ENCODE peak calls at places on chromosome X, in four cellular contexts. K is GM23248, Y is MM.1S, B is neural progenitor cell. V is an unnamed sample. For H3K9me3, the result is how much of the 10 kb centered on the place peaks cover.

GRCh38 chrX:21989415-21989814 is 42.7 kb upstream of the PHEX start:
- DNase-seq in Y (no peak), B (no peak), K (no peak), V (no peak)

GRCh38 chrX:44871114-44871645 is 1.8 kb upstream of the KDM6A start:
- DNase-seq in Y (no peak), B (peak), K (peak), V (peak)

GRCh38 chrX:31057291-31057690 is 14.6 kb downstream of the FTHL17 start:
- DNase-seq in B (no peak), Y (no peak), K (no peak), V (no peak)

GRCh38 chrX:98506907-98507306 is 1623.2 kb downstream of the RPA4 start:
- DNase-seq in B (no peak), Y (no peak), K (no peak), V (no peak)

GRCh38 chrX:15349046-15349445 is 13.7 kb upstream of the PIGA start:
- DNase-seq in K (peak), B (peak), Y (peak), V (peak)

GRCh38 chrX:2242326-2242725 is 258.4 kb downstream of the DHRSX start:
- DNase-seq in B (no peak), Y (no peak), K (no peak), V (no peak)

GRCh38 chrX:136179133-136179532 is 31.8 kb downstream of the FHL1 start:
- DNase-seq in B (no peak), K (no peak), Y (no peak), V (no peak)

GRCh38 chrX:17182317-17182716 is 192.7 kb upstream of the NHS start:
- DNase-seq in B (no peak), Y (no peak), K (no peak), V (no peak)

GRCh38 chrX:13092455-13092941 is 48.1 kb upstream of the FAM9C start:
- DNase-seq in B (no peak), K (no peak), Y (no peak), V (no peak)

GRCh38 chrX:101291204-101291603 is at the start of gene TAF7L:
- DNase-seq in K (peak), B (no peak), Y (no peak), V (no peak)

GRCh38 chrX:71095555-71095970 is at the start of gene FOXO4:
- DNase-seq in K (peak), Y (peak), B (peak), V (peak)

GRCh38 chrX:21847342-21847741 is 7.9 kb downstream of the MBTPS2 start:
- DNase-seq in K (no peak), Y (no peak), B (no peak), V (no peak)

GRCh38 chrX:2819345-2820130 is 9.2 kb upstream of the GYG2 start:
- DNase-seq in B (no peak), K (peak), Y (no peak), V (peak)

GRCh38 chrX:140432328-140433025 is 72.4 kb downstream of the SOX3 start:
- DNase-seq in K (peak), Y (no peak), B (no peak), V (peak)

GRCh38 chrX:106987488-106987887 is 12.5 kb downstream of the MORC4 start:
- DNase-seq in Y (no peak), K (no peak), B (no peak), V (no peak)

GRCh38 chrX:42246814-42247213 is 323.5 kb upstream of the CASK start:
- DNase-seq in Y (no peak), K (peak), B (peak), V (peak)

GRCh38 chrX:45445745-45446412 is 245.2 kb upstream of the DIPK2B start:
- DNase-seq in K (peak), Y (no peak), B (no peak), V (peak)

DNA sequence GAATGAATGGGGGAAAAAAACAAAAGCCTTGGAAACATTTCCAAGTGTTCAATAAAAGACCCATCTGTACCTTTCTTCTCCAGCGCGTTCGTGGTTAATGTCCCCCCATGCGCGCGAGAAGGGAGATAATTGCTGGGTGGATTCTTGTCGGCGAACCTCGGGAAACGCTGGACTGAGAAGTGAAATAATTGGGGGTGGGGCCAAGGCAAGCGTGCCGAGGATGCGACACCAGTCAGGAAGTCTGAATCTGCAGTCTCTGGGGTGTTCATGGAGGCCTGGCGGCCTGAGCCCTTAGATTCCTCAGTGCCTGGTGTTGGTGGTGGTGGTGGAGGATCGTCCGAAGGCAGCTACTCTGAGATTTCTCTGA is 5.3 kb upstream of the ARX start:
- DNase-seq in K (no peak), Y (no peak), B (no peak), V (no peak)
- H3K4me3 ChIP-seq in K (no peak), Y (peak), B (peak), V (no peak)

GRCh38 chrX:24371391-24371972 is 11.0 kb downstream of the SUPT20HL1 start:
- DNase-seq in B (peak), Y (peak), K (peak), V (peak)
- TF ChIP-seq EZH2phosphoT487 in B (no peak), Y (no peak), K (no peak), V (no peak)

GRCh38 chrX:143781103-143781502 is 60.6 kb upstream of the SPANXN2 start:
- DNase-seq in K (peak), B (no peak), Y (no peak), V (peak)
- H3K9me3 ChIP-seq in K (under half), B (under half), Y (under half), V (under half)

DNA sequence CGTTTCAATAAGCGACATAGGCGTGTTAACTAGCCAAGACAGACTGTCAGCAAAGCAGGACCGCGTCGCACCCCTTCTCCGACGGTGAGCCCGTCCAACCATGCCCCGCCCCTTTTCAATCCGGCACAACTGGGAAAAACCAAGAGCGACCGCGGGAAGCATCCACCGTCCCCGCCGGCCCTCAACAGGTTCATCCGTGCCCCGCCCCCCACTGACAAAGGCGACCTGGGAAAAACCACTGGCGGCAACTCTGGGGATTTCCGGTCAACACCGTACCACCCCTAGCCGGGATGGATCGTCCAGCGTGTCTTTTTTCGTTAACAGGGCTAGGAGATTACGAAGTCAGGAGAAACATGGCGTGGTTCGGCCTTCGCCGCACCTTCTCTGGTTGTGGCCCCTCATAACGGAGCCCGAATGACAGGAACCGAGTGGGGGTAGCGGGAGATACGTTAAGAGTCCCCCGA is 379 bp downstream of the TIMM17B start:
- DNase-seq in K (peak), Y (peak), B (peak), V (peak)
- H3K4me3 ChIP-seq in K (peak), Y (peak), B (peak), V (peak)

DNA sequence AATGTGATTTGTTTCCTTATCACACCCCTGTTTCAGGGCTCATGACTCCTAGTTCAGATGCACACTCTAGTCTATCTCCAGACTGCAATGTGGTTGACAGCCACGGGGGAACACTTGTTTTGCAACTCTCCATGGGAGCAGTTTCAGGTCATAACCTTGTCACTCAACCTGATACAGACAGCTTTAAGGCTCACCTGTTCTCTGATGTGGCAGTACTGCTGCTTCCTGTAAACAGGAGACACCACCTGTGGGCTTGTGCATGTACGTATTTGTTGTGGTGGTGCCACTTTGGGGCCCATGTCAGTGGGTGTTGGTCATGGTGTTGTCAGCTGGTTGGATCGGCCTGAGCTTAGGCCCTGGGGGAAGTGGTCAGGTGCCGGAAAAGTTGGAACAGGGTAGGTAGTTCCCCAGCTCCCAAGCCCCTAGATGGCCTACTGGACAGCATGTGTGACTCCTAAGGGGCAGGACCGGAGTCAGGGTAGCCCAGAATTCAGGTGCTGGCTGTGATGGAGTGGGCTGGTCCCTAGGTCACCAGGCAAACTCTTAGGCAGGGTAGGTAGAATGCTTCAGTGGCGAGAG is 46.2 kb downstream of the FAM9B start:
- DNase-seq in K (no peak), Y (peak), B (no peak), V (peak)
- TF ChIP-seq EZH2phosphoT487 in K (no peak), Y (no peak), B (no peak), V (no peak)

DNA sequence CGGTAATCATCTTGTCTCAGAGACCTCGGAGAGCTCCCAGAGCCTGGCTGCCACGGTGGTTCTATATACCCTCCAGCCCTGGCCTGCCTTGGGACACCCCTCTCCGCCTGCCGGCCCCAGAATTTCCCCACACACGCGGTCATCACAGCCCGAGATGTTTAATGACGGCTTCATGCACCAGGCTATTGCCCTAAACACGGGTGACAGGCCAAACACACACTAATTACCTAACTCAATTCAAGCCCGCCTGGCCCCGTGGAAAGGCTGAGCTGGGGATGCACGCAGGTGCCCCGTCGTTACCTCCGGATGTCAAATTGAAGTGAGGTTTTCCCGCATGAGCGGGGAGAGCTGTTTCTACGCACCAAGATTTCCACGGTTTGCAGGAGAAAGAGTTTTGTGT is 72.9 kb upstream of the PPP2R3B start:
- DNase-seq in Y (no peak), K (no peak), B (no peak), V (no peak)
- H3K9me3 ChIP-seq in Y (under half), K (under half), B (under half), V (under half)

DNA sequence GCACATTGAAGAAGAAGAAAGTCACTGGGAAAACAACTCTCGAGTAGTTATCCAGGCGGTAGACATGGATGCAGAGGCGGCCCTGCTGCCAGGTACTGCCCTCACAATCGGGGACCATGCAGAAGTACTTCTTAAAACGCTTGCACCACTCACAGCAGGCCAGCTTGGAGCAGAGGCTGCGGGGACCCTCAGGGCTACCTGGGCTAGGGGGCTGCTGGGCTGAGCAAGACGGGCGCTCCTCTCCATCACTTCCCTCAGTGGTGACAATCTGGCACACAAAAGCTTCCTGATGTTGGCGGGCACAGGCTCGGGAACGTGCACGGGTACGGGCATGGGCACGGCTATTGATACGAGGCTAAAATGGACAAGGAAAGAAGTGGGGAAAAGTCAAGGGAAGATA is 19.7 kb downstream of the GABRE start:
- DNase-seq in Y (no peak), B (no peak), K (no peak), V (no peak)
- H3K4me3 ChIP-seq in Y (no peak), B (no peak), K (no peak), V (no peak)

V was measured in hepatocyte.